ENCODE peak calls at places on chromosome 1, in four cellular contexts. One of them, this sample, is unnamed.

GRCh38 chr1:233656032-233656620 is 42.2 kb downstream of the KCNK1 start:
- DNase-seq in heart left ventricle: no peak
- DNase-seq in NB4: no peak
- DNase-seq in body of pancreas: peak
- DNase-seq in this sample: no peak

GRCh38 chr1:71510725-71511124 is 429.9 kb upstream of the ZRANB2 start:
- DNase-seq in heart left ventricle: no peak
- DNase-seq in NB4: no peak
- DNase-seq in body of pancreas: no peak
- DNase-seq in this sample: no peak

GRCh38 chr1:11535761-11536572 is 57.0 kb downstream of the DISP3 start:
- DNase-seq in heart left ventricle: no peak
- DNase-seq in NB4: peak
- DNase-seq in body of pancreas: no peak
- DNase-seq in this sample: no peak

GRCh38 chr1:108661030-108661609 is at the start of gene HENMT1:
- DNase-seq in body of pancreas: peak
- DNase-seq in heart left ventricle: peak
- DNase-seq in NB4: peak
- DNase-seq in this sample: peak

GRCh38 chr1:84298336-84298687 is 3.2 kb upstream of the SAMD13 start:
- DNase-seq in heart left ventricle: peak
- DNase-seq in body of pancreas: peak
- DNase-seq in NB4: peak
- DNase-seq in this sample: peak

GRCh38 chr1:41366428-41367101 is 5.3 kb downstream of the FOXO6 start:
- DNase-seq in body of pancreas: no peak
- DNase-seq in NB4: peak
- DNase-seq in heart left ventricle: no peak
- DNase-seq in this sample: no peak

GRCh38 chr1:84774674-84775548 is 84.7 kb upstream of the SSX2IP start:
- DNase-seq in NB4: no peak
- DNase-seq in heart left ventricle: no peak
- DNase-seq in body of pancreas: no peak
- DNase-seq in this sample: peak

GRCh38 chr1:170445096-170445495 is 86.9 kb upstream of the GORAB start:
- DNase-seq in body of pancreas: no peak
- DNase-seq in NB4: no peak
- DNase-seq in heart left ventricle: no peak
- DNase-seq in this sample: no peak

GRCh38 chr1:203290261-203291089 is 14.8 kb upstream of the BTG2 start:
- DNase-seq in heart left ventricle: peak
- DNase-seq in NB4: peak
- DNase-seq in body of pancreas: peak
- DNase-seq in this sample: peak
- TF ChIP-seq POLR2A in heart left ventricle: peak
- TF ChIP-seq POLR2A in NB4: no peak
- TF ChIP-seq POLR2A in body of pancreas: peak
- TF ChIP-seq POLR2A in this sample: peak

DNA sequence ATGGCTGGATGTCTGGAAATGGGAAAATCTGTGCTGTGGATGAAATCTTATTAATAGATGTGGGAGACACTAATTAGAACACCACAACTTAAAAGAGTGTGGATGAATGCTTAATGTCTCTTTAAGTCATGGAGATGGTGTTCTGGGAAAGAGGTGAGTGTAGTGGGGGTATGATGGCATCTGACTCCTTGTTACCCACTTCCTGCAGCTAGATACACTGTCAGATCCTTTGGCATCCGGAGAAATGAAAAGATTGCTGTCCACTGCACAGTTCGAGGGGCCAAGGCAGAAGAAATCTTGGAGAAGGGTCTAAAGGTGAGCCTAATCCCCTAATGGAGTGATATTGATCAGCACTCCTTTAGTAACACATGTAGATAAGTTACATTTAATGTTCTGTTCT is 2.0 kb downstream of the RPL11 start:
- DNase-seq in body of pancreas: no peak
- DNase-seq in heart left ventricle: no peak
- DNase-seq in NB4: no peak
- DNase-seq in this sample: no peak
- H3K4me3 ChIP-seq in body of pancreas: no peak
- H3K4me3 ChIP-seq in heart left ventricle: no peak
- H3K4me3 ChIP-seq in NB4: peak
- H3K4me3 ChIP-seq in this sample: no peak

GRCh38 chr1:57336793-57337192 is 87.1 kb downstream of the DAB1 start:
- DNase-seq in heart left ventricle: no peak
- DNase-seq in NB4: no peak
- DNase-seq in body of pancreas: no peak
- DNase-seq in this sample: no peak

GRCh38 chr1:57345916-57346315 is 77.9 kb downstream of the DAB1 start:
- DNase-seq in heart left ventricle: no peak
- DNase-seq in NB4: no peak
- DNase-seq in body of pancreas: no peak
- DNase-seq in this sample: no peak

GRCh38 chr1:57337623-57338022 is 86.2 kb downstream of the DAB1 start:
- DNase-seq in heart left ventricle: no peak
- DNase-seq in NB4: no peak
- DNase-seq in body of pancreas: no peak
- DNase-seq in this sample: no peak

GRCh38 chr1:57341721-57342120 is 82.1 kb downstream of the DAB1 start:
- DNase-seq in NB4: no peak
- DNase-seq in heart left ventricle: no peak
- DNase-seq in body of pancreas: no peak
- DNase-seq in this sample: no peak

GRCh38 chr1:57340361-57341192 is 83.3 kb downstream of the DAB1 start:
- DNase-seq in heart left ventricle: no peak
- DNase-seq in NB4: no peak
- DNase-seq in body of pancreas: no peak
- DNase-seq in this sample: no peak
- TF ChIP-seq CTCF in heart left ventricle: peak
- TF ChIP-seq CTCF in NB4: no peak
- TF ChIP-seq CTCF in body of pancreas: no peak
- TF ChIP-seq CTCF in this sample: no peak

DNA sequence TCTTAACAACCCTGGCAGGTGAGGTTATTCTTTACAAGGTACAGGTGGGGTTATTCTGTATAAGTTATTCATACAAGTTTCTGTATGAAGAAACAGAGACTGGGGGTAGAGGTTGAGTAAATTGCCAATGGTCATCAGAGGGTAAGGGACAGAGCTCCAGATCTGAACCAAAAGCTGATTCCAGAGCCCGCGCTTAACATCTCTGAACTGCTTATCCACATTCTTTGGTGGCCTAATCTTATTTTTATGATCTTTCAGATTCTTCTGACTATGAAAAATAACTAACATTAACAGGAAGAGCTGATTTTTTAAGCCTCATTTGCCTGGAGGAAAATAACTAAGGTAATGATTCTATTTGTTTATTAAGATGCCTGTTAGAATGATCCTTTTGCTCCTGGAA is 63.9 kb upstream of the BARHL2 start:
- DNase-seq in body of pancreas: no peak
- DNase-seq in heart left ventricle: no peak
- DNase-seq in NB4: no peak
- DNase-seq in this sample: no peak
- TF ChIP-seq POLR2A in body of pancreas: no peak
- TF ChIP-seq POLR2A in heart left ventricle: no peak
- TF ChIP-seq POLR2A in NB4: no peak
- TF ChIP-seq POLR2A in this sample: no peak

GRCh38 chr1:231969078-231969477 is 342.5 kb downstream of the DISC1 start:
- DNase-seq in body of pancreas: no peak
- DNase-seq in NB4: no peak
- DNase-seq in heart left ventricle: peak
- DNase-seq in this sample: no peak

GRCh38 chr1:231970684-231971083 is 344.1 kb downstream of the DISC1 start:
- DNase-seq in body of pancreas: peak
- DNase-seq in heart left ventricle: peak
- DNase-seq in NB4: peak
- DNase-seq in this sample: no peak

GRCh38 chr1:231973840-231974239 is 347.2 kb downstream of the DISC1 start:
- DNase-seq in heart left ventricle: no peak
- DNase-seq in NB4: no peak
- DNase-seq in body of pancreas: no peak
- DNase-seq in this sample: no peak

GRCh38 chr1:231966983-231967382 is 340.4 kb downstream of the DISC1 start:
- DNase-seq in body of pancreas: no peak
- DNase-seq in heart left ventricle: no peak
- DNase-seq in NB4: no peak
- DNase-seq in this sample: no peak

DNA sequence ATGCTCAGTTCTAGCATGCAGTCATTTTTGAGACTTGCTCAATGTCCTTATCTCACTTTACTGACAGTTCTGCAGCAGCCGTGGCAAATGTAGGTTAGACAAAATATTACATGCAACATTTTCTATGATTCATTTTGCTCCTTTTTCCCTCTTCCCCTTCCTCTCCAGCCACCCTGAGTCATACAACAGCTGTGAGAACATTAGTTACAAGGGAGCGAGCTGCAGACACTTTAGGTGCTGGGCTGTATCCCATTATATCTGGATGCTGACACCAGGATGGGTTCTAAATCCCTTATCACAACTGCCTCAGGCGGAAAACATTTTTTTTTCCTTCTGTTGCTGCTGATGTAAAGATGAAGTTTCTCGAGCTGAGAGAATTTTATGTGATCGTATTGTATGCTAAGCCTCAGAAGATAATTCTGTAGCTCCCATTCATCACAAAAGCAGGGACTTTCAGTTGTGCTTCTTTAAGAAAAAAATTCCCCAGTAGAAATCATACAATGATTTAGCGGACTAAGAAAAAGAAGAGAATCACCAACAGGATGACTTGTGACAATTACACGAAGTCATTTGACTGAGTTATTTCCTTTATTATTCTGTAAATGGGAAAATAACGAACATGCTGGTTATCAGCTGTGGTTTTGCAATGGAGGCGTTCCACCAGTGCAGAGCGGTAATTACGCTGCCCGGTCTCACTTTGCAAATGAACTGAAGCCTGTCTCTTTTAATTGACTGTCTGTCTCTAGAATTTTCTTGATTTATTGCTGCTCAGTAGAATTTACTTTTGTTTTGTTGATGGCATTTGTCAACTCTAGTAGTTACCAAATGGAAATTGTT is 345.0 kb downstream of the DISC1 start:
- DNase-seq in body of pancreas: no peak
- DNase-seq in NB4: peak
- DNase-seq in heart left ventricle: peak
- DNase-seq in this sample: no peak
- H3K4me3 ChIP-seq in body of pancreas: no peak
- H3K4me3 ChIP-seq in NB4: no peak
- H3K4me3 ChIP-seq in heart left ventricle: no peak
- H3K4me3 ChIP-seq in this sample: no peak

GRCh38 chr1:203954788-203955552 is 93.6 kb downstream of the SNRPE start:
- DNase-seq in body of pancreas: no peak
- DNase-seq in heart left ventricle: no peak
- DNase-seq in NB4: peak
- DNase-seq in this sample: no peak
- TF ChIP-seq CTCF in body of pancreas: no peak
- TF ChIP-seq CTCF in heart left ventricle: no peak
- TF ChIP-seq CTCF in NB4: no peak
- TF ChIP-seq CTCF in this sample: no peak

GRCh38 chr1:203861379-203862184 is at the start of gene SNRPE:
- DNase-seq in heart left ventricle: peak
- DNase-seq in body of pancreas: peak
- DNase-seq in NB4: peak
- DNase-seq in this sample: peak
- TF ChIP-seq POLR2A in heart left ventricle: no peak
- TF ChIP-seq POLR2A in body of pancreas: peak
- TF ChIP-seq POLR2A in NB4: peak
- TF ChIP-seq POLR2A in this sample: no peak

DNA sequence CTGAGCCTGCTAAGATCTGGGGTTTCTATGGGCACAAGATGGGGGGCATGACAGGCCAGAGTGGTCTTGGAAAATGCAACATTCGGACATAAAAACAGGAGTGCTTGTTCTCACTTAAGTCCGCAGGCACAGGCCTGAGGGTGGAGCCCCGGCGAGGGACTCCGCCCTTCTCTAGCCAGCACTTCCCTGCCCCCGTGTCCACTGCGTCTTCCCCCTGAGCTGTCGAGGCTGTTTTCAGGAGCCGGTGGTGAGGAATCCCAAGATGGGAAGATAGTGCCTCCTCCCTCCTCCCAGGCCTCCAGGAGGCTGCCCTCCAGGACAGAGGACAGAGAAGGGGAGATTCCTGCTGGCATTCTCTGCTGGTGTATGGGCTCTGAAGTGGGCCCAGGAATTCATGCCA is 105.2 kb downstream of the TLR5 start:
- DNase-seq in heart left ventricle: no peak
- DNase-seq in body of pancreas: no peak
- DNase-seq in NB4: no peak
- DNase-seq in this sample: no peak
- H3K4me3 ChIP-seq in heart left ventricle: no peak
- H3K4me3 ChIP-seq in body of pancreas: no peak
- H3K4me3 ChIP-seq in NB4: no peak
- H3K4me3 ChIP-seq in this sample: no peak

GRCh38 chr1:91244737-91245136 is 159.9 kb downstream of the HFM1 start:
- DNase-seq in body of pancreas: no peak
- DNase-seq in NB4: no peak
- DNase-seq in heart left ventricle: no peak
- DNase-seq in this sample: no peak
- TF ChIP-seq CTCF in body of pancreas: no peak
- TF ChIP-seq CTCF in NB4: no peak
- TF ChIP-seq CTCF in heart left ventricle: no peak
- TF ChIP-seq CTCF in this sample: no peak

GRCh38 chr1:116534014-116534739 is 36.6 kb downstream of the CD58 start:
- DNase-seq in NB4: no peak
- DNase-seq in heart left ventricle: no peak
- DNase-seq in body of pancreas: no peak
- DNase-seq in this sample: no peak
- TF ChIP-seq POLR2A in NB4: no peak
- TF ChIP-seq POLR2A in heart left ventricle: no peak
- TF ChIP-seq POLR2A in body of pancreas: no peak
- TF ChIP-seq POLR2A in this sample: no peak